ENCODE peak calls at places on chromosomes 7 and 10, in seven cellular contexts. One of them, this sample, is unnamed.

GRCh38 chr7:141956084-141956483 is 9.3 kb upstream of the CLEC5A start:
- DNase-seq in HepG2: no peak
- DNase-seq in GM12891: no peak
- DNase-seq in GM12878: no peak
- DNase-seq in K562: no peak
- DNase-seq in SK-N-SH: no peak
- DNase-seq in H1: no peak
- DNase-seq in this sample: no peak

GRCh38 chr7:131110294-131111080 is 217.2 kb upstream of the MKLN1 start:
- DNase-seq in HepG2: no peak
- DNase-seq in GM12891: no peak
- DNase-seq in GM12878: no peak
- DNase-seq in K562: no peak
- DNase-seq in SK-N-SH: no peak
- DNase-seq in H1: peak; percentile 61
- DNase-seq in this sample: no peak

GRCh38 chr7:27160546-27161213 is 4.2 kb upstream of the HOXA7 start:
- DNase-seq in HepG2: peak; percentile 62
- DNase-seq in GM12891: peak; percentile 90
- DNase-seq in GM12878: peak; percentile 23
- DNase-seq in K562: peak; percentile 88
- DNase-seq in SK-N-SH: peak; percentile 96
- DNase-seq in H1: peak; percentile 96
- DNase-seq in this sample: peak; percentile 87

GRCh38 chr10:117678106-117678505 is 135.6 kb downstream of the EMX2 start:
- DNase-seq in HepG2: no peak
- DNase-seq in GM12891: no peak
- DNase-seq in GM12878: no peak
- DNase-seq in K562: no peak
- DNase-seq in SK-N-SH: no peak
- DNase-seq in H1: no peak
- DNase-seq in this sample: no peak

GRCh38 chr7:156504687-156505545 is 135.7 kb upstream of the RNF32 start:
- DNase-seq in HepG2: peak; percentile 63
- DNase-seq in GM12891: no peak
- DNase-seq in GM12878: no peak
- DNase-seq in K562: no peak
- DNase-seq in SK-N-SH: no peak
- DNase-seq in H1: peak; percentile 37
- DNase-seq in this sample: no peak

GRCh38 chr7:124686543-124687161 is 78.9 kb downstream of the GPR37 start:
- DNase-seq in HepG2: no peak
- DNase-seq in GM12891: no peak
- DNase-seq in GM12878: no peak
- DNase-seq in K562: no peak
- DNase-seq in SK-N-SH: no peak
- DNase-seq in H1: no peak
- DNase-seq in this sample: no peak

GRCh38 chr10:3192856-3193635 is 20.5 kb upstream of the PITRM1 start:
- DNase-seq in HepG2: peak; percentile 29
- DNase-seq in GM12891: peak; percentile 48
- DNase-seq in GM12878: no peak
- DNase-seq in K562: peak; percentile 64
- DNase-seq in SK-N-SH: peak; percentile 70
- DNase-seq in H1: peak; percentile 65
- DNase-seq in this sample: no peak

GRCh38 chr7:37493123-37493522 is 44.5 kb upstream of the ELMO1 start:
- DNase-seq in HepG2: no peak
- DNase-seq in GM12891: no peak
- DNase-seq in GM12878: no peak
- DNase-seq in K562: no peak
- DNase-seq in SK-N-SH: no peak
- DNase-seq in H1: no peak
- DNase-seq in this sample: no peak

GRCh38 chr7:109622320-109622719 is 1052.6 kb downstream of the DNAJB9 start:
- DNase-seq in HepG2: no peak
- DNase-seq in GM12891: no peak
- DNase-seq in GM12878: no peak
- DNase-seq in K562: no peak
- DNase-seq in SK-N-SH: no peak
- DNase-seq in H1: no peak
- DNase-seq in this sample: no peak

GRCh38 chr7:91772100-91772794 is 108.3 kb downstream of the MTERF1 start:
- DNase-seq in HepG2: no peak
- DNase-seq in GM12891: no peak
- DNase-seq in GM12878: no peak
- DNase-seq in K562: no peak
- DNase-seq in SK-N-SH: no peak
- DNase-seq in H1: no peak
- DNase-seq in this sample: no peak

GRCh38 chr7:24979470-24979862 is 512 bp downstream of the OSBPL3 start:
- DNase-seq in HepG2: peak; percentile 47
- DNase-seq in GM12891: peak; percentile 51
- DNase-seq in GM12878: no peak
- DNase-seq in K562: peak; percentile 68
- DNase-seq in SK-N-SH: peak; percentile 86
- DNase-seq in H1: peak; percentile 82
- DNase-seq in this sample: peak; percentile 46

GRCh38 chr10:35216303-35216905 is 89.8 kb downstream of the CREM start:
- DNase-seq in HepG2: peak; percentile 29
- DNase-seq in GM12891: no peak
- DNase-seq in GM12878: no peak
- DNase-seq in K562: no peak
- DNase-seq in SK-N-SH: no peak
- DNase-seq in H1: no peak
- DNase-seq in this sample: no peak

GRCh38 chr7:149253665-149254064 is 8.3 kb upstream of the ZNF783 start:
- DNase-seq in HepG2: no peak
- DNase-seq in GM12891: no peak
- DNase-seq in GM12878: no peak
- DNase-seq in K562: no peak
- DNase-seq in SK-N-SH: no peak
- DNase-seq in H1: no peak
- DNase-seq in this sample: no peak

GRCh38 chr10:86285136-86285790 is 81.3 kb downstream of the GRID1 start:
- DNase-seq in HepG2: no peak
- DNase-seq in GM12891: no peak
- DNase-seq in GM12878: no peak
- DNase-seq in K562: no peak
- DNase-seq in SK-N-SH: peak; percentile 66
- DNase-seq in H1: peak; percentile 33
- DNase-seq in this sample: no peak

GRCh38 chr7:99844354-99844753 is 16.5 kb downstream of the CYP3A43 start:
- DNase-seq in HepG2: no peak
- DNase-seq in GM12891: no peak
- DNase-seq in GM12878: no peak
- DNase-seq in K562: no peak
- DNase-seq in SK-N-SH: no peak
- DNase-seq in H1: no peak
- DNase-seq in this sample: no peak
- TF ChIP-seq TAF1 in HepG2: no peak
- TF ChIP-seq TAF1 in GM12891: no peak
- TF ChIP-seq TAF1 in GM12878: no peak
- TF ChIP-seq TAF1 in K562: no peak
- TF ChIP-seq TAF1 in SK-N-SH: no peak
- TF ChIP-seq TAF1 in H1: no peak
- TF ChIP-seq TAF1 in this sample: no peak

DNA sequence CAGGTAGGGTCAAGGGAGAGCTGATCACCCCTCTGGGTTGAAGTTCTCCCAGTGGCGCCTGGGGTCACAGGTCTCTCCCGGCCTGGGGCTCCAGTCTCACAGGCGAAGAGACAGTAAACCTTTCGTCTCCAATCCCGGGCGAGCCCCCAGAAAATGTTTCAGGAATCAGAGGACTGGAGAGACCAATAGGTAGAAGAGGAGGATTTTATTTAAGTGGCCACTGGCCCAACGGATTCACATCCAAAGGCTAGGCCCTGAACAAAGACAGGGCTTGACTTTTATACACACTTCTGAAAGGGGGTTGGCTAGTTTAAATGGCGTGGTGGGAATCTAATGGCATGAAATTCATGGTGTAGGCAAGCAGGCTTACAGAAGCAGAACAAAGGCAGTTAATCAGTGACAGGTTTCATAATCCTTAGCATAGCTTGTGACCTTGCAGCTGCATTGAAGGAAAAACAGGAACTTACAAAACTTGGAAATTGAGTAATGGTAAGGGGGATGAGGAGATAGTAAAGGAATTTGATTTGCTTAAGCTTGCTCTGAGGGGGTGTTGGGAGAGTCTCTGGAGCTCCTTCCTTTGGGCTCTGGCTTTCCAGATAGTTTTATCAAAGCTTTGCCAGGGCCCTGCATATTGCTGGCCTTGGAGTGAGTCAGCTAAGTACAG is 105.5 kb downstream of the TRIM24 start:
- DNase-seq in HepG2: peak; percentile 98
- DNase-seq in GM12891: no peak
- DNase-seq in GM12878: no peak
- DNase-seq in K562: no peak
- DNase-seq in SK-N-SH: no peak
- DNase-seq in H1: no peak
- DNase-seq in this sample: no peak
- TF ChIP-seq TAF1 in HepG2: no peak
- TF ChIP-seq TAF1 in GM12891: no peak
- TF ChIP-seq TAF1 in GM12878: no peak
- TF ChIP-seq TAF1 in K562: no peak
- TF ChIP-seq TAF1 in SK-N-SH: no peak
- TF ChIP-seq TAF1 in H1: no peak
- TF ChIP-seq TAF1 in this sample: no peak

GRCh38 chr7:128259131-128260056 is 18.3 kb downstream of the LEP start:
- DNase-seq in HepG2: no peak
- DNase-seq in GM12891: no peak
- DNase-seq in GM12878: no peak
- DNase-seq in K562: no peak
- DNase-seq in SK-N-SH: no peak
- DNase-seq in H1: no peak
- DNase-seq in this sample: no peak
- TF ChIP-seq TAF1 in HepG2: no peak
- TF ChIP-seq TAF1 in GM12891: no peak
- TF ChIP-seq TAF1 in GM12878: no peak
- TF ChIP-seq TAF1 in K562: no peak
- TF ChIP-seq TAF1 in SK-N-SH: no peak
- TF ChIP-seq TAF1 in H1: no peak
- TF ChIP-seq TAF1 in this sample: no peak

DNA sequence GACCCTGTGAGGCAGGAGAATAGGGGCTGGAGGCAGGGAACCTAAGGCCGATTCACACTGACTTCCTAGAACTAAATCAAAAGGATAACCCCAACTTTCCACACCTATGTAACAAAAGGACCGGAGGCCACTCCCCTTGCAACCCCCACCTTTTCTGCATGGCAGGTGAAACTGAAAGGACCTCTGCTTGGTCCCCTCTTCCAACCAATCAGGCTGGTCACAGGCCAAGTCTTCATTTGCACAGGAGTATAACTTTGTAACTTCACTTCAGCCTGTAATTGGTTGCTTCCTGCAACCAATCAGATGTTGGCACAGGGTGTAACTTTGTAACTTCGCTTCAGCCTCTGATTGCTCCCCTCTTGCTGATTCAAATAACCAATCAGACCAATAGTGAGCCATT is 190.1 kb downstream of the FAM107B start:
- DNase-seq in HepG2: no peak
- DNase-seq in GM12891: no peak
- DNase-seq in GM12878: no peak
- DNase-seq in K562: no peak
- DNase-seq in SK-N-SH: no peak
- DNase-seq in H1: no peak
- DNase-seq in this sample: no peak
- TF ChIP-seq TAF1 in HepG2: no peak
- TF ChIP-seq TAF1 in GM12891: no peak
- TF ChIP-seq TAF1 in GM12878: no peak
- TF ChIP-seq TAF1 in K562: no peak
- TF ChIP-seq TAF1 in SK-N-SH: no peak
- TF ChIP-seq TAF1 in H1: no peak
- TF ChIP-seq TAF1 in this sample: no peak